ENCODE peak calls at places on chromosomes 12 and 14, in six cellular contexts. E is heart right ventricle, M is fibroblast of mammary gland, G is osteoblast, S is psoas muscle, O is DND-41. X is an unnamed sample.
A peak's percentile ranks its signal among the peaks of the same experiment; 100 is the strongest.

GRCh38 chr14:52051861-52052260 is 17.0 kb downstream of the NID2 start:
- DNase-seq in E (no peak), M (peak; percentile 89), G (peak; percentile 47), S (no peak), O (no peak), X (no peak)

GRCh38 chr12:31585271-31585670 is 5.7 kb downstream of the DENND5B start:
- DNase-seq in E (no peak), M (peak; percentile 8), G (peak; percentile 82), S (no peak), O (no peak), X (no peak)

GRCh38 chr12:8566525-8566924 is 25.8 kb upstream of the CLEC4E start:
- DNase-seq in E (no peak), M (no peak), G (no peak), S (no peak), O (no peak), X (no peak)

GRCh38 chr12:15838986-15839385 is 43.2 kb upstream of the STRAP start:
- DNase-seq in E (no peak), M (no peak), G (no peak), S (no peak), O (no peak), X (no peak)

GRCh38 chr12:38142974-38143373 is 173.6 kb upstream of the ALG10B start:
- DNase-seq in E (no peak), M (no peak), G (no peak), S (no peak), O (no peak), X (no peak)

GRCh38 chr14:54475911-54476310 is 12.9 kb downstream of the GMFB start:
- DNase-seq in E (no peak), M (peak; percentile 61), G (no peak), S (no peak), O (no peak), X (no peak)

GRCh38 chr14:76653875-76654572 is 107.2 kb upstream of the VASH1 start:
- DNase-seq in E (no peak), M (no peak), G (no peak), S (no peak), O (no peak), X (no peak)

GRCh38 chr12:6788972-6789905 is at the start of gene CD4:
- DNase-seq in E (peak; percentile 70), M (no peak), G (peak; percentile 85), S (peak; percentile 63), O (peak; percentile 76), X (peak; percentile 67)

GRCh38 chr14:97021571-97022171 is 224.5 kb downstream of the VRK1 start:
- DNase-seq in E (no peak), M (no peak), G (no peak), S (no peak), O (no peak), X (no peak)

GRCh38 chr14:73955674-73956073 is 5.6 kb downstream of the COQ6 start:
- DNase-seq in E (no peak), M (no peak), G (no peak), S (no peak), O (no peak), X (no peak)

GRCh38 chr14:73944432-73945158 is 5.3 kb downstream of the FAM161B start:
- DNase-seq in E (no peak), M (no peak), G (no peak), S (no peak), O (no peak), X (no peak)

GRCh38 chr14:73953731-73954130 is 3.6 kb downstream of the COQ6 start:
- DNase-seq in E (no peak), M (peak; percentile 82), G (no peak), S (no peak), O (no peak), X (no peak)

GRCh38 chr14:73945159-73945670 is 4.7 kb downstream of the FAM161B start:
- DNase-seq in E (no peak), M (no peak), G (no peak), S (no peak), O (no peak), X (no peak)

GRCh38 chr14:73949752-73950734 is at the start of the genes COQ6 and FAM161B:
- DNase-seq in E (peak; percentile 90), M (peak; percentile 95), G (peak; percentile 98), S (peak; percentile 93), O (peak; percentile 96), X (peak; percentile 96)
- TF ChIP-seq CTCF in E (peak; percentile 36), M (no peak), G (no peak), S (no peak), O (peak; percentile 52), X (no peak)

DNA sequence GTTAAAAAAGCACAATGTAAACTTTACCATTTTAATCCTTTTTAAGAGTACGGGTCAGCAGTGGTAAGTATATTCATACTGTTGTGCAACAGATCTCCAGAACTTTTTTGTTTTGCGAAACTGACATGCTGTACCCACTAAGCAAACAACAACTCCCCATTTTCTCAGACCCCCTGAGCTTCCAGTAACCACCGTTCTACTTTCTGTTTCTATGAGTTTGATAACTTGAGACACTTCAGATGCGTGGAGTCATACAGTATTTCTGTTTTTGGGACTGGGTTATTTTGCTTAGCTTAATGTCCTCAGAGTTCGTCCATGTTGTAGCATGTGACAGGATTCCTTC is 38.0 kb downstream of the CHST11 start:
- DNase-seq in E (no peak), M (peak; percentile 75), G (no peak), S (no peak), O (no peak), X (no peak)
- TF ChIP-seq CTCF in E (no peak), M (no peak), G (no peak), S (no peak), O (no peak), X (no peak)

DNA sequence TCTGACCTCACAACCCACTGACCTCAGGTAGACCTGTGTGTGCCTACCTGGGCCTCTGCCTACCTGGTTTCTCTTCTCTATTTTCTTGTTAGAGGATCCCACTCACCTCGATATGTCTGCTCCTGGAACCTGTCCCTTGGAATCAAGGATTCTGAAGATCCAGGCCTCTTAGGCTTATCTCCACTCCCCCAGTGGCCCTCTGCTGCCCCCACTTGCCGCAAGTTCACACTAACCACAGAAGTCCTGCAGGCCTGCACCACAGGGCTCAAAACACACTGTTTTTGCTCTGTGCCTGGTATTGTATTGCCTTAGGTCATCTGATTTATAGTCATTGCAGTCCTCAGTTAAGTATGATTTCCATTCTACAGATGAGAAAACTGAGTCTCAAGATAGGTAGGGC is 15.3 kb upstream of the NRXN3 start:
- DNase-seq in E (no peak), M (no peak), G (no peak), S (no peak), O (no peak), X (no peak)
- TF ChIP-seq CTCF in E (no peak), M (no peak), G (no peak), S (no peak), O (no peak), X (no peak)

GRCh38 chr12:65232490-65233077 is 45.9 kb upstream of the MSRB3 start:
- DNase-seq in E (no peak), M (peak; percentile 48), G (no peak), S (no peak), O (no peak), X (no peak)
- TF ChIP-seq CTCF in E (peak; percentile 72), M (peak; percentile 42), G (peak; percentile 50), S (peak; percentile 49), O (peak; percentile 53), X (peak; percentile 63)

GRCh38 chr12:24561882-24562760 is 386.8 kb downstream of the BCAT1 start:
- DNase-seq in E (peak; percentile 69), M (peak; percentile 60), G (peak; percentile 94), S (peak; percentile 63), O (no peak), X (peak; percentile 21)

GRCh38 chr12:24560192-24560591 is 388.7 kb downstream of the BCAT1 start:
- DNase-seq in E (no peak), M (no peak), G (no peak), S (no peak), O (no peak), X (no peak)

GRCh38 chr12:24561411-24561871 is 387.5 kb downstream of the BCAT1 start:
- DNase-seq in E (no peak), M (peak; percentile 42), G (peak; percentile 94), S (no peak), O (no peak), X (no peak)

GRCh38 chr12:24562761-24563392 is 386.0 kb downstream of the BCAT1 start:
- DNase-seq in E (peak; percentile 40), M (peak; percentile 43), G (peak; percentile 86), S (peak; percentile 42), O (no peak), X (peak; percentile 2)

GRCh38 chr12:24560867-24561266 is 388.0 kb downstream of the BCAT1 start:
- DNase-seq in E (peak; percentile 5), M (peak; percentile 48), G (no peak), S (no peak), O (no peak), X (no peak)
- TF ChIP-seq CTCF in E (no peak), M (no peak), G (no peak), S (no peak), O (no peak), X (no peak)

GRCh38 chr12:93134175-93134574 is 205.1 kb upstream of the EEA1 start:
- DNase-seq in E (no peak), M (no peak), G (no peak), S (no peak), O (no peak), X (no peak)
- TF ChIP-seq CTCF in E (no peak), M (no peak), G (no peak), S (no peak), O (no peak), X (no peak)

GRCh38 chr14:73055251-73055650 is 3.1 kb upstream of the RBM25 start:
- DNase-seq in E (no peak), M (no peak), G (no peak), S (no peak), O (no peak), X (no peak)

GRCh38 chr14:73047808-73048207 is 10.5 kb upstream of the RBM25 start:
- DNase-seq in E (no peak), M (no peak), G (peak; percentile 57), S (no peak), O (no peak), X (no peak)

DNA sequence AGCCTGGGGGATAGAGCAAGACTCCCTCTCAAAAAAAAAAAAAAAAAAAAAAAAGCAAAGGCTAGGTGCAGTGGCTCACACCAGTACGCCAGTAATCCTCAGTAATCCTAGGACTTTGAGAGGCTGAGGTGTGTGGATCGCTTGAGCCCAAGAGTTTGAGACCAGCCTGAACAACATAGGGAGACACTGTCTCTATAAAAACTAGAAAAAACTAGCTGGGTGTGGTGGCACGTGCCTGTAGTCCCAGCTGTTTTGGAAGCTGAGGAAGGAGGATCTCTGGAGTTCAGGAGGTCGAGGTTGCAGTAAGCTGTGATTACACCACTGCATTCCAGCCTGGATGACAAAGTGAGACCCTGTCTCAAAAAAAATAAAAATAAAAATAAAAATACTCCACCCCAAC is 8.9 kb upstream of the RBM25 start:
- DNase-seq in E (no peak), M (no peak), G (no peak), S (no peak), O (no peak), X (no peak)
- TF ChIP-seq CTCF in E (no peak), M (no peak), G (no peak), S (no peak), O (no peak), X (no peak)

DNA sequence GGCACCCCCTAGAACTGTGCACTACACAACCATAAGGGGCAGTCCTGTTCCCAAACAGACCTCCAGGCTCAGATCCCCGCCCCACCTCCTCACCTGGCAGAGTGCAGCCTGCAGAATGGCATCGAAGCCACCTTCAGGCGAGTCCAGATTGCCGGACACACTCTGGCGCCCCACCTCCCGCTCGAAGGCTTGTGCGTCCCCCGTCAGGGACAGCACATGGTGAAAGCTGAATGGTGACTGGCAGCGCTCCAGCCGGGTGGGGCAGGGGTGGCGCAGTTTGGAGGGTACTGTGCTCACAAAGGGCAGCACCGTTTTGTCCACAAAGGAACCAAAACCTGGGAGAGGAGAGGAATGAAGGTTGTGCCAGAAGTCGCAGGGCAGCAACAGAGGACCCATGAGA is 10.6 kb downstream of the ITGB7 start:
- DNase-seq in E (no peak), M (no peak), G (no peak), S (no peak), O (no peak), X (no peak)
- TF ChIP-seq CTCF in E (no peak), M (no peak), G (no peak), S (no peak), O (no peak), X (no peak)

X was measured in activated CD8-positive, alpha-beta T cell treated with anti-CD3 and anti-CD28 coated beads for 36 hours.